ENCODE peak calls at places on chromosome 16, in four cellular contexts. M is K562, C is GM12878, X is HL-60. O is an unnamed sample.

GRCh38 chr16:4593069-4593468 is 21.6 kb downstream of the UBALD1 start:
- DNase-seq in M (no peak), C (no peak), X (no peak), O (no peak)

GRCh38 chr16:56115817-56116576 is 75.3 kb upstream of the GNAO1 start:
- DNase-seq in M (no peak), X (no peak), C (no peak), O (no peak)

GRCh38 chr16:88298882-88299745 is 83.6 kb upstream of the ZNF469 start:
- DNase-seq in M (no peak), X (no peak), C (no peak), O (no peak)

GRCh38 chr16:6193718-6194117 is 1096.1 kb upstream of the EEF2KMT start:
- DNase-seq in C (no peak), M (peak), X (no peak), O (no peak)

GRCh38 chr16:20049831-20050230 is 23.9 kb downstream of the GPR139 start:
- DNase-seq in C (no peak), X (no peak), M (no peak), O (no peak)

GRCh38 chr16:88907768-88908167 is 41.3 kb upstream of the PABPN1L start:
- DNase-seq in M (no peak), X (no peak), C (no peak), O (no peak)

GRCh38 chr16:89490386-89491237 is at the start of gene ANKRD11:
- DNase-seq in M (peak), X (peak), C (peak), O (peak)

GRCh38 chr16:58098207-58099096 is 30.7 kb downstream of the CFAP20 start:
- DNase-seq in M (no peak), X (no peak), C (no peak), O (no peak)

GRCh38 chr16:85854935-85855334 is 44.0 kb upstream of the IRF8 start:
- DNase-seq in M (no peak), X (no peak), C (no peak), O (no peak)

GRCh38 chr16:69404275-69404805 is 18.5 kb upstream of the TERF2 start:
- DNase-seq in M (peak), X (no peak), C (no peak), O (no peak)

GRCh38 chr16:85057212-85057889 is 29.8 kb downstream of the KIAA0513 start:
- DNase-seq in X (no peak), M (peak), C (no peak), O (no peak)

GRCh38 chr16:86994651-86995171 is 322.5 kb downstream of the C16orf95 start:
- DNase-seq in M (peak), X (no peak), C (no peak), O (no peak)

GRCh38 chr16:84052071-84052622 is 9.6 kb upstream of the SLC38A8 start:
- DNase-seq in C (no peak), M (no peak), X (no peak), O (no peak)

GRCh38 chr16:46986896-46987295 is 13.4 kb upstream of the DNAJA2 start:
- DNase-seq in M (no peak), C (no peak), X (no peak), O (no peak)

GRCh38 chr16:54955757-54956156 is 25.1 kb downstream of the IRX5 start:
- DNase-seq in M (no peak), X (no peak), C (no peak), O (no peak)

GRCh38 chr16:4059969-4060368 is 56.3 kb downstream of the ADCY9 start:
- DNase-seq in C (no peak), M (no peak), X (no peak), O (no peak)

GRCh38 chr16:23257682-23258081 is 44.4 kb upstream of the SCNN1B start:
- DNase-seq in C (no peak), X (no peak), M (no peak), O (no peak)

GRCh38 chr16:9012848-9013507 is 49.3 kb upstream of the USP7 start:
- DNase-seq in M (no peak), X (no peak), C (no peak), O (no peak)

GRCh38 chr16:49749816-49750215 is 106.1 kb downstream of the ZNF423 start:
- DNase-seq in M (no peak), X (no peak), C (no peak), O (no peak)

GRCh38 chr16:88770459-88771293 is 14.3 kb downstream of the PIEZO1 start:
- DNase-seq in C (no peak), X (peak), M (peak), O (no peak)

GRCh38 chr16:15482748-15483118 is 48.3 kb downstream of the BMERB1 start:
- DNase-seq in C (no peak), M (no peak), X (no peak), O (no peak)

GRCh38 chr16:23832882-23833281 is 2.9 kb upstream of the PRKCB start:
- DNase-seq in X (no peak), M (no peak), C (no peak), O (no peak)

GRCh38 chr16:20147091-20147490 is 73.4 kb upstream of the GPR139 start:
- DNase-seq in X (no peak), M (no peak), C (no peak), O (no peak)

GRCh38 chr16:7374614-7375174 is 42.0 kb downstream of the RBFOX1 start:
- DNase-seq in M (no peak), X (no peak), C (no peak), O (no peak)

GRCh38 chr16:87235810-87236515 is 81.2 kb downstream of the C16orf95 start:
- DNase-seq in X (peak), C (no peak), M (no peak), O (peak)

GRCh38 chr16:2088759-2089358 is 41.1 kb downstream of the TSC2 start:
- DNase-seq in M (no peak), X (no peak), C (no peak), O (no peak)
- TF ChIP-seq POLR2AphosphoS5 in M (no peak), X (no peak), C (no peak), O (no peak)

GRCh38 chr16:11050536-11050935 is 106.2 kb downstream of the CLEC16A start:
- DNase-seq in C (no peak), M (no peak), X (no peak), O (no peak)

GRCh38 chr16:11051430-11052079 is 107.2 kb downstream of the CLEC16A start:
- DNase-seq in X (no peak), C (no peak), M (no peak), O (no peak)

GRCh38 chr16:11050954-11051353 is 106.6 kb downstream of the CLEC16A start:
- DNase-seq in C (no peak), M (no peak), X (peak), O (no peak)

GRCh38 chr16:11053916-11054460 is 109.6 kb downstream of the CLEC16A start:
- DNase-seq in M (no peak), C (no peak), X (no peak), O (no peak)

DNA sequence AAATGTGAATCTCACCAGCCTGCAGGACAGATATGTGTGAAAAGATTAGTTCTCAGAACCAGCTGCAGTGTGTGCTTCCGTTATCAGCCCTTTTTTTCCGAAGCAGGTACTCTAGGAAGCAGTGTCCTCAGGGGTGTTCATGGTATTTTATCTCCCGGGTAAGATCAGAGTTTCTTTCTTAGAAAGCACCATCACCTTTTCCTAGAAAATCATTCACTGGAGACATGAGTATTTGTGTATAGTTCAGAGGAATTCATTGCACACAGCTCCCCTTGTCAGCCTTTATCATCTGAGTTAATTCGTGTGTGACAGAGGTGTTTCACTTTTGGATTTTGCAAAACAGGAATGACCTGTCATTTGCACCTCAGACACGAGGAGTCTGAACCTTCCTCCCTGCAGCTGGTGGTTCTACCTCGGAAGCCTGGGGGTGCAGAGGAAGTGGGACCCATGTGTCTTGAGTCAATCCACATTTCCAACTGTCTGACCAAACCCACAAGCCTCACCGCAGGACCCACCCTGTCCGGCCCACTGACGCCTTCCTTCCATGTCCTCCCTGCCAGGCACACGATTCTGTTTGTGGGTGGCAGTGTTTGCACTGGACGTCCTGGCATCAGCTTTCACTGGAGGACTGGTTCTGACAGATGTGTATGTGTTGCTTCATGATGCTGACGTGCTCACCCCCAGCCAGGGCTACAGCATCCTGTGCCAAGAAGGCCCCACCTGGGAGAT is 107.9 kb downstream of the CLEC16A start:
- DNase-seq in C (peak), M (peak), X (peak), O (peak)
- TF ChIP-seq SPI1 in C (peak), M (no peak), X (peak), O (peak)

GRCh38 chr16:14356064-14356463 is 274.0 kb downstream of the PARN start:
- DNase-seq in X (no peak), C (no peak), M (no peak), O (no peak)
- TF ChIP-seq POLR2AphosphoS5 in X (no peak), C (no peak), M (no peak), O (no peak)

DNA sequence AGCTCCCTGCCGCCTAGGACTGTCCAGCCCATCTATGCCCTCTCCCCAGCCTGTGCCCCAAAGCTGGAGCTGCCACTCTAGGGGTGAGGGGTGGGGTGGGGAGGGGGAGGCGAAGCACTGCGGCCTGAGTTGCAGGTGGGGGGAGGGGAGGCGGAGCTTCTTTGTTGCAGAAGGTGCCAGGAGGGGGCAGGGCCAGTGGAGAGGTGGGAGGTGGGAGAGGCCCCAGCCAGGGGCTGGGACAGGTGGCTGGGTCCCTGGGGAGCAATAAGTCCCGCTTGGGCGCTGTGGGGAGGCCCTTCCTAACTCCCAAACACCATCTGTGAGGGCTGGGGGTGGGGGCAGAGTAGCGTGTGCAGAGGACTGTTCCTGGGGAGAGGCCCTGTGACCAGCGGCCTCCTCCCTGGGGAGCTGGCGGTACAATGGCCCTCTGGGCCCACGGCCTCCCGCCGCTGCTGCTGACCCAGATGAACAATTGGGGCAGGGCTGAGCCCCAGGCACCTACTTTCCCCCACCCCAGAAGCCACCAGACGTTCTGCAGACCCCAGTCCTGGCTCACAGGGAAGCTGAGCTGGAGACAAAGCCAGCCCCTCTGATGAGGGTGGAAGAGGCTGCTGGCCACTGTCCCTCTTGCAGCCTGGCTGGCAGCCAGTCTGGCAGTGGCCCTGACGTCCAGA is 2.2 kb upstream of the NTN3 start:
- DNase-seq in M (no peak), C (peak), X (no peak), O (no peak)
- TF ChIP-seq SPI1 in M (no peak), C (no peak), X (no peak), O (no peak)

GRCh38 chr16:12652924-12653323 is 150.8 kb downstream of the CPPED1 start:
- DNase-seq in X (no peak), C (no peak), M (no peak), O (no peak)

GRCh38 chr16:12658506-12658905 is 145.2 kb downstream of the CPPED1 start:
- DNase-seq in C (no peak), M (no peak), X (no peak), O (no peak)

GRCh38 chr16:12653820-12654392 is 149.8 kb downstream of the CPPED1 start:
- DNase-seq in C (no peak), X (no peak), M (no peak), O (no peak)

GRCh38 chr16:12651765-12652531 is 151.7 kb downstream of the CPPED1 start:
- DNase-seq in M (no peak), C (no peak), X (no peak), O (no peak)

DNA sequence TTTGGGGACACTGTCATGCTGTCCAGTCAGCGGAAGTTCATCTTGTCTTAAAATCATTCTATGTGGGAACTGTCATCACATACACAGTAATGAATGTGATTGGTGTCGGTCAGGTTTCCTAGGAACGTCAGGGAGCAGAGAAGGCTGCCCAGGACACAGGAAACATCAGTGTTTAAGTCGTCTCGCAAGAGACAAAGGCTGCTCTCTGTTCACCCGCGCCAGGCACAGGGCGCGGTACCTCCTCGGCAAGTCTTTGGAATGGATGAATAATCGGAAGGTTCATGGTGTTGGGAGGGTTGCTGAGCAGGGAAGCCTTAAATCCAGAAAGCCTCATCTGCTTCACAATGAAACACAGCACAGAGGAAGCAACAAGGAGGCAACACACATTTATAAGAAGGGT is 148.2 kb downstream of the CPPED1 start:
- DNase-seq in M (no peak), C (no peak), X (no peak), O (no peak)
- TF ChIP-seq POLR2AphosphoS5 in M (no peak), C (no peak), X (no peak), O (no peak)

GRCh38 chr16:28085376-28086171 is 22.1 kb upstream of the GSG1L start:
- DNase-seq in M (no peak), C (no peak), X (no peak), O (no peak)
- TF ChIP-seq SPI1 in M (no peak), C (no peak), X (no peak), O (no peak)

GRCh38 chr16:73000907-73001521 is 46.9 kb downstream of the ZFHX3 start:
- DNase-seq in M (no peak), C (no peak), X (no peak), O (no peak)

GRCh38 chr16:73002836-73003235 is 45.1 kb downstream of the ZFHX3 start:
- DNase-seq in C (no peak), M (no peak), X (no peak), O (no peak)

GRCh38 chr16:72997141-72997542 is 50.8 kb downstream of the ZFHX3 start:
- DNase-seq in X (peak), C (no peak), M (no peak), O (no peak)

GRCh38 chr16:72999541-73000019 is 48.3 kb downstream of the ZFHX3 start:
- DNase-seq in C (no peak), M (no peak), X (no peak), O (no peak)

GRCh38 chr16:73000020-73000906 is 47.7 kb downstream of the ZFHX3 start:
- DNase-seq in X (no peak), M (no peak), C (no peak), O (no peak)
- TF ChIP-seq POLR2AphosphoS5 in X (no peak), M (no peak), C (no peak), O (no peak)

O was measured in GM12891.